ENCODE peak calls at places on chromosomes 6 and 20, in five cellular contexts. P is PC-9; N is tibial nerve; L is CD8-positive, alpha-beta T cell; V is A673. A is an unnamed sample.

GRCh38 chr6:134630468-134631180 is 312.7 kb upstream of the SGK1 start:
- DNase-seq in V (no peak), N (peak), L (no peak), P (no peak), A (no peak)

GRCh38 chr6:142118926-142119325 is 13.8 kb upstream of the GJE1 start:
- DNase-seq in V (no peak), N (no peak), L (no peak), P (no peak), A (no peak)

GRCh38 chr6:42396720-42397119 is 55.0 kb downstream of the TRERF1 start:
- DNase-seq in N (no peak), L (no peak), P (no peak), V (no peak), A (no peak)

GRCh38 chr6:53615633-53616449 is 49.7 kb downstream of the KLHL31 start:
- DNase-seq in V (no peak), L (no peak), P (peak), N (no peak), A (no peak)

GRCh38 chr20:24236963-24237362 is 232.5 kb upstream of the SYNDIG1 start:
- DNase-seq in V (no peak), L (no peak), P (no peak), N (no peak), A (no peak)

GRCh38 chr20:8796088-8796665 is 272.7 kb upstream of the PLCB4 start:
- DNase-seq in N (no peak), L (no peak), V (no peak), P (no peak), A (no peak)

GRCh38 chr6:152897807-152898399 is 84.9 kb downstream of the FBXO5 start:
- DNase-seq in N (peak), P (no peak), L (peak), V (peak), A (peak)

GRCh38 chr6:158031445-158032353 is 50.0 kb downstream of the SYNJ2 start:
- DNase-seq in V (peak), L (no peak), N (peak), P (peak), A (peak)

GRCh38 chr20:64116541-64117423 is 9.4 kb upstream of the NPBWR2 start:
- DNase-seq in V (no peak), P (peak), N (no peak), L (no peak), A (no peak)

GRCh38 chr20:48278961-48279481 is 493.7 kb upstream of the SULF2 start:
- DNase-seq in L (no peak), P (peak), V (no peak), N (no peak), A (no peak)

GRCh38 chr6:113047932-113048331 is 700.8 kb downstream of the RFPL4B start:
- DNase-seq in P (no peak), N (no peak), L (no peak), V (no peak), A (no peak)

GRCh38 chr6:84847349-84848160 is 83.2 kb upstream of the TBX18 start:
- DNase-seq in N (no peak), P (no peak), V (no peak), L (no peak), A (no peak)

GRCh38 chr6:125868252-125868651 is 77.5 kb downstream of the NCOA7 start:
- DNase-seq in L (no peak), V (no peak), P (no peak), N (no peak), A (no peak)

GRCh38 chr20:44056010-44056698 is 130.8 kb downstream of the JPH2 start:
- DNase-seq in V (peak), P (no peak), N (no peak), L (peak), A (peak)

GRCh38 chr6:44661221-44661609 is 273.7 kb downstream of the CDC5L start:
- DNase-seq in V (no peak), P (peak), N (no peak), L (no peak), A (no peak)

GRCh38 chr6:96520039-96520850 is 1.4 kb upstream of the UFL1 start:
- DNase-seq in L (no peak), P (peak), N (no peak), V (peak), A (no peak)

GRCh38 chr6:83879746-83880145 is 20.3 kb downstream of the CYB5R4 start:
- DNase-seq in L (no peak), P (no peak), N (no peak), V (no peak), A (no peak)

GRCh38 chr6:7419065-7419464 is 29.5 kb downstream of the RIOK1 start:
- DNase-seq in P (no peak), V (no peak), N (no peak), L (no peak), A (no peak)

GRCh38 chr6:136550330-136551071 is at the start of gene MAP7:
- DNase-seq in L (peak), V (peak), N (no peak), P (peak), A (peak)

GRCh38 chr6:112018619-112019416 is 35.1 kb upstream of the CCN6 start:
- DNase-seq in V (no peak), N (peak), P (no peak), L (no peak), A (no peak)

GRCh38 chr6:102763886-102764285 is 1370.4 kb downstream of the GRIK2 start:
- DNase-seq in P (no peak), V (no peak), L (no peak), N (no peak), A (no peak)

GRCh38 chr6:122996797-122997520 is 924 bp downstream of the CLVS2 start:
- DNase-seq in V (peak), N (no peak), L (no peak), P (no peak), A (peak)

GRCh38 chr6:136547336-136547735 is 2.9 kb downstream of the MAP7 start:
- DNase-seq in N (no peak), L (no peak), P (no peak), V (peak), A (no peak)

GRCh38 chr6:122894791-122895190 is 101.2 kb upstream of the CLVS2 start:
- DNase-seq in V (no peak), P (no peak), N (no peak), L (no peak), A (no peak)

GRCh38 chr6:166775180-166775922 is 148.3 kb upstream of the RPS6KA2 start:
- DNase-seq in P (peak), L (peak), N (peak), V (peak), A (peak)

GRCh38 chr20:48791666-48792071 is 36.1 kb downstream of the PREX1 start:
- DNase-seq in N (no peak), L (no peak), P (peak), V (no peak), A (no peak)

GRCh38 chr6:68640506-68640875 is 5.4 kb downstream of the ADGRB3 start:
- DNase-seq in L (no peak), V (no peak), N (no peak), P (no peak), A (no peak)

GRCh38 chr20:32909896-32910571 is 51.3 kb downstream of the EFCAB8 start:
- DNase-seq in L (no peak), N (no peak), V (no peak), P (no peak), A (no peak)
- H3K27ac ChIP-seq in L (no peak), N (no peak), V (no peak), P (no peak), A (no peak)

GRCh38 chr6:35491558-35492541 is 5.0 kb downstream of the TEAD3 start:
- DNase-seq in P (no peak), L (no peak), V (no peak), N (no peak), A (no peak)

GRCh38 chr6:35494161-35494563 is 2.7 kb downstream of the TEAD3 start:
- DNase-seq in V (no peak), N (no peak), P (no peak), L (no peak), A (no peak)

GRCh38 chr6:35495258-35496035 is 1.4 kb downstream of the TEAD3 start:
- DNase-seq in P (no peak), L (no peak), N (no peak), V (no peak), A (no peak)

GRCh38 chr6:35492664-35493284 is 4.1 kb downstream of the TEAD3 start:
- DNase-seq in V (no peak), N (no peak), L (no peak), P (no peak), A (no peak)

DNA sequence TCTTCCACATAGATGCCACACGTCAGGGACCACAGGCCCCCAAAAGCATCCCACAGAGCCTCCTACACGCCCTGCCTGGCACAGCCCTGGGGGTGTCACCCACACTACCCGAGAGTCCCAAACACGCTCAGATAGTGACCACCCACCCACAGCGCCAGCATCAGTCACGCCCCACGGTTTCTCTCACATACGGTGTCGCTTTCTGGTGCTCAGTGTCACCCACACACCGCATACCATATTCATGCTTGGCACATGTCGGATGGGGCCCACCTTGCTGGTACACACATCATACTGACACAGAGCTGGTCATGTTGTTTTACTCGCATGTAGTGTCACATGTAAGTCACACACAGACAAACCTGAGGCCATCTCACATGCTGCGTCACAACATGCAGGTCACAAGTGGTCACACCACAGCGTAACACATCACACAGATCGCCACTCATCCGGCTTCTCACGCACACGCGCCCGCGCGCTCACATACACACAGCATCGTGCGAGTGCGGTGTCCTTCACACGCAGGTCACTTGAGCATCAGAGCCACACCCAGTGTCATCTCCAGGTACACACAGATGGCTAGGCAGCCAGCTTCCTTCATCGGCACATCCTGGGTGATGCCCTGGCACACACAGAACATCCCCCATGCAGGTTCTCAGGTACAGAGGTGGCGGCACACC is 3.4 kb downstream of the TEAD3 start:
- DNase-seq in L (no peak), V (no peak), P (no peak), N (no peak), A (no peak)
- H3K4me3 ChIP-seq in L (no peak), V (no peak), P (no peak), N (no peak), A (no peak)

DNA sequence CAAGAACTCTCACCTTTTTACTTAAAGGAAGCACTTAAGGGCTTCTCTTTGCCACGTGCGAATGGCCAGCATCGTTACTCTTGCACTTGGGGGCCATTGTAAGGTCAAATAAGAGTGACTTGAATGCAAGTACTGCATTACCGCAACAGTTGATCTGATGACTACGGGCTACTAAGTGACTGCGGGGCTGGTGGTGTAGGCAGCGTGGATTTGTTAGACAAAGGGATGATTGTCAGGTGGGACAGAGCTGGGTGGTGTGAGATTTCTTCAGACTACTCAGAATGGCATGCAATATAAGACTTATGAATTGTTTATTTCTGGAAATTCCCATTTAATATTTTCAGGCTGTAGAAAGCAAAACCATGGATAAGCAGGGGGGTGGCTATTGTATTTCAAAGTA is 199.7 kb upstream of the UST start:
- DNase-seq in P (no peak), L (no peak), V (no peak), N (no peak), A (no peak)
- TF ChIP-seq CTCF in P (no peak), L (no peak), V (no peak), N (no peak), A (no peak)

DNA sequence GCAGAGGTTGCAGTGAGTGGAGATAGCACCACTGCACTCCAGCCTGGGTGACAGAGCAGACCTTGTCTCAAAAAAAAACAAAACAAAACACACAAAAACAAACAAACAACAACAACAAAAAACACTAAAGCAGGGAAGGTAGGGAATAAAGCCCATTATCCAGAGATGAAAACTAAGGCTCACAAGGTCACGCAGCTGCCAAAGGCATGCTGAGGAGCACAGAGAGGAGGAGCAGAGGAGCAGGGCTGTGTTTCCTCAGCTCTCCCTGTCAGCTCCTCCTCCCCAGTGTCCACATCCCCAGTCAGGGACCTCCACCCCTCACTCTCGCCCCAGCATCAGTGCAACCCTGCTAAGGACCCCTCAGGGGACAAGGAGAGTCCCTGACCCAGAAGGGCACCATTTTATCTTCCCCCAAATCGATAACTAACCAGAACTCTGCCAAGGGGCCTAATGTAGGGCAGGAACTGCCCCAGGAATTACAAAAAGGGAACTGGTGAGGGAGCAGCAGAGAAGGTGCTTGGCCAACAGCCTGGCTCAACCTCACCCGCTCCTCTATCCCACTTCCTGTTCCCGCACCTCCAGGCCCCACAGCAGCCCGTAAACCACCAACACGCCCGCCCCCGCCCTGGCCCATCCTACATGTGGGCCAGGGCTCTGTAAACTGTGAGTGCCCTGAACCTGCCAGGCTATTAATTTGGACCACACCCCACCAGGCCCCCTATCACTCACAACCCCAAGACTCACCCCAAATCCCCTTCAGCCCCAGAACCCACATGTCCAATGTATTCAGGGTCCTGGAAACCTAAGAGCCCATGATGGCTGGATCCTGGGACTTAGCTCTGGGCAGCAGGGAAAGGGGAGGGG is 9.0 kb downstream of the TEAD3 start:
- DNase-seq in V (no peak), N (no peak), P (peak), L (no peak), A (no peak)
- H3K27ac ChIP-seq in V (peak), N (peak), P (peak), L (no peak), A (peak)

DNA sequence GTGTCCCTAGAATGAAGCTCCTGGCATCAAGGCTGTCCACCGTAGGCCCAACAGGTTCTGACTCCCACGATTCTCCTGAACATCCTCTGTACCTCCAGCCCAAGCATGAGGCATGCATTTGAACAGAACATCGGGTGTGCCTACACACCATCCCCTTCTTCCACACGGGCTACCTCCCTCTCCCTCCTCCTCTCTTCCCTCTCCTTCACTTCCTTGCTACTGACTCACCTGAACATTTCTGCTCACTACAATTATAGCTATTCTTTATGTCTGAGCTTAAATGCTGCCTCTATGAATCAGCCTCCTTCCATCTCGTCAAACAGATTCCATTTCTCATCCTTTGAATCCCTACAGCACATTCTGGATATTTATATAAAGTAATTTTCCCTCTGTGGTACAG is 71.5 kb upstream of the MYLIP start:
- DNase-seq in N (no peak), L (no peak), P (no peak), V (no peak), A (no peak)
- H3K4me3 ChIP-seq in N (no peak), L (no peak), P (no peak), V (no peak), A (no peak)

GRCh38 chr20:54665812-54666211 is 190.4 kb downstream of the DOK5 start:
- DNase-seq in N (no peak), L (no peak), V (no peak), P (no peak), A (no peak)

GRCh38 chr20:54658525-54658924 is 183.1 kb downstream of the DOK5 start:
- DNase-seq in V (no peak), L (no peak), N (no peak), P (no peak), A (no peak)

GRCh38 chr20:54657268-54657826 is 182.0 kb downstream of the DOK5 start:
- DNase-seq in L (no peak), P (no peak), N (no peak), V (peak), A (no peak)

GRCh38 chr20:54662064-54662463 is 186.7 kb downstream of the DOK5 start:
- DNase-seq in P (no peak), V (no peak), L (no peak), N (no peak), A (no peak)
- TF ChIP-seq CTCF in P (no peak), V (no peak), L (no peak), N (no peak), A (no peak)

GRCh38 chr20:3728876-3729275 is 3.6 kb upstream of the HSPA12B start:
- DNase-seq in L (no peak), N (no peak), V (no peak), P (no peak), A (no peak)

GRCh38 chr20:3729378-3729777 is 3.1 kb upstream of the HSPA12B start:
- DNase-seq in P (no peak), L (no peak), N (no peak), V (no peak), A (no peak)

GRCh38 chr20:3729811-3730550 is 2.5 kb upstream of the HSPA12B start:
- DNase-seq in L (no peak), N (no peak), V (no peak), P (no peak), A (no peak)

GRCh38 chr20:3728354-3728753 is 4.1 kb upstream of the HSPA12B start:
- DNase-seq in N (no peak), L (no peak), V (no peak), P (no peak), A (no peak)

DNA sequence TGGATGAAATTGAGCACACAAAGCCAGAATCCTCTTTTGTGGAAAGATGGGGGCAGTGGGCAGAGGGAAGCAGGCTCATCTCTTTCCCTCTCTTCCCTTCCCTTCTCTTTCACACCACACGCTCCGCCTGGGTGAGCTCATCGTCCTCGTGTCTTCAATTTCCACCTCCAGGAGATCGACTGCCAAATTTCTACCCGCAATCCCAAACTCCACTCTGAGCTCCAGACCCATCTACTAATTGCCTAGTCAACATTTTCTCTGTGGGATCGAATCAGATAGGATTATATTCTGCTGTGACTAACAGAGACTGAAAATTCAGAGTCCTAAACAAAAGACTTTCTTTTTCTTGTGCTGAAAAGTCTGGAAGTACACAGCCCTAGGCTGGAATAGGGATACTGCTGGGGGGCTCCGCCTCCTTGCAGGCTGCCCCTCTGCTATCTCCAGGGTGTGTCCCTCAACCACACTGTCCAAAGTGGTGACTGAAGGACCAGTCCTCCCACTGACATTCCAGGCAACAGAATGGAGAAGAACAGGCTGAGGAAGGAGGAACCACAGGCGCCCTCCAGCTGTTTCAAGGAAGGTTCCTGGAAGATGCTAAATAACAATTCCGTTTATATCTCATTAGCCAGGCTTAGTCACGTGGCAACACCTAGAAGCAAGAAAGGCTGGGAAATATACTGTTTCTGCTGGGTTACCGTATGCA is 5.0 kb upstream of the HSPA12B start:
- DNase-seq in V (peak), N (peak), P (no peak), L (no peak), A (no peak)
- H3K27ac ChIP-seq in V (no peak), N (peak), P (no peak), L (no peak), A (no peak)

DNA sequence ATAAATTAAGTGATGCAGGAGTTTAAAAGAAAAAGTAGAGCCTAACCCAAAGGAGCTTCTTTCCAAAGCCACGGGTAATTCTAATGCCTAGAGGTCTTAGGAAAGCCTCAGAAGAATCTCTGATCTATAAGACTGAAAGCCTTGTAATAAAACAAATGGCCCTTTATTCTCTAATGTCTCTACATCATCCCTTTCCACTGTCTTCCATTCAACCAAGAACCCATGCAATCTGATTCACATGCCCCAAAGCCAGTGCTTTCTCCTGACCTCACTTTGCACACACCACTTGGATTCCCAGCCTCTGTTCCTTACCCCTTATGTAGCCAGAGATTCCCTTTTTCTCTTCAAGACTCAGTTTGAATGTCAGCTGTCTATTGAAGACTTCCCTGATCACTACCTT is 252.9 kb upstream of the NRSN1 start:
- DNase-seq in L (no peak), N (no peak), V (no peak), P (no peak), A (no peak)
- H3K4me3 ChIP-seq in L (no peak), N (no peak), V (no peak), P (no peak), A (no peak)

A was measured in WERI-Rb-1.